ENCODE peak calls at places on chromosomes 7 and 10, in four cellular contexts. One of them, this sample, is unnamed.
A peak's percentile ranks its signal among the peaks of the same experiment; 100 is the strongest.

GRCh38 chr7:151426486-151426905 is 13.4 kb downstream of the CRYGN start:
- DNase-seq in colonic mucosa: peak; percentile 52
- DNase-seq in BJ: peak; percentile 49
- DNase-seq in HFF-Myc: peak; percentile 57
- DNase-seq in this sample: peak; percentile 21

GRCh38 chr10:95242581-95243317 is 48.1 kb downstream of the PDLIM1 start:
- DNase-seq in BJ: no peak
- DNase-seq in HFF-Myc: no peak
- DNase-seq in colonic mucosa: no peak
- DNase-seq in this sample: peak; percentile 67

GRCh38 chr10:13087986-13088618 is 11.9 kb upstream of the OPTN start:
- DNase-seq in colonic mucosa: no peak
- DNase-seq in BJ: peak; percentile 55
- DNase-seq in HFF-Myc: no peak
- DNase-seq in this sample: no peak

GRCh38 chr10:34003561-34003960 is 669.1 kb upstream of the NRP1 start:
- DNase-seq in BJ: no peak
- DNase-seq in HFF-Myc: no peak
- DNase-seq in colonic mucosa: no peak
- DNase-seq in this sample: no peak

GRCh38 chr7:102170417-102170970 is 116.2 kb upstream of the SH2B2 start:
- DNase-seq in colonic mucosa: no peak
- DNase-seq in HFF-Myc: no peak
- DNase-seq in BJ: no peak
- DNase-seq in this sample: peak; percentile 85

GRCh38 chr7:117458977-117459583 is 20.7 kb upstream of the CFTR start:
- DNase-seq in colonic mucosa: no peak
- DNase-seq in HFF-Myc: peak; percentile 1
- DNase-seq in BJ: peak; percentile 2
- DNase-seq in this sample: no peak

GRCh38 chr7:16587785-16588184 is 57.8 kb downstream of the ANKMY2 start:
- DNase-seq in colonic mucosa: no peak
- DNase-seq in HFF-Myc: no peak
- DNase-seq in BJ: no peak
- DNase-seq in this sample: no peak

GRCh38 chr7:150875791-150876190 is 23.5 kb downstream of the AOC1 start:
- DNase-seq in BJ: no peak
- DNase-seq in colonic mucosa: no peak
- DNase-seq in HFF-Myc: no peak
- DNase-seq in this sample: no peak

GRCh38 chr7:129949292-129950133 is 3.2 kb downstream of the UBE2H start:
- DNase-seq in colonic mucosa: peak; percentile 32
- DNase-seq in BJ: peak; percentile 29
- DNase-seq in HFF-Myc: peak; percentile 50
- DNase-seq in this sample: peak; percentile 49

GRCh38 chr10:63083904-63084689 is 49.0 kb upstream of the NRBF2 start:
- DNase-seq in colonic mucosa: peak; percentile 24
- DNase-seq in BJ: peak; percentile 34
- DNase-seq in HFF-Myc: peak; percentile 52
- DNase-seq in this sample: peak; percentile 57

GRCh38 chr7:141649865-141650499 is 52.0 kb downstream of the DENND11 start:
- DNase-seq in colonic mucosa: peak; percentile 46
- DNase-seq in BJ: peak; percentile 57
- DNase-seq in HFF-Myc: peak; percentile 75
- DNase-seq in this sample: peak; percentile 70

GRCh38 chr7:26060713-26061339 is 91.2 kb upstream of the NFE2L3 start:
- DNase-seq in colonic mucosa: no peak
- DNase-seq in BJ: no peak
- DNase-seq in HFF-Myc: no peak
- DNase-seq in this sample: no peak

GRCh38 chr10:97876387-97876786 is 26.7 kb downstream of the GOLGA7B start:
- DNase-seq in BJ: no peak
- DNase-seq in colonic mucosa: no peak
- DNase-seq in HFF-Myc: no peak
- DNase-seq in this sample: peak; percentile 79

GRCh38 chr7:104985259-104985617 is 28.8 kb upstream of the KMT2E start:
- DNase-seq in BJ: no peak
- DNase-seq in colonic mucosa: no peak
- DNase-seq in HFF-Myc: no peak
- DNase-seq in this sample: no peak

GRCh38 chr7:104982773-104983619 is 31.0 kb upstream of the KMT2E start:
- DNase-seq in HFF-Myc: no peak
- DNase-seq in BJ: no peak
- DNase-seq in colonic mucosa: no peak
- DNase-seq in this sample: no peak

GRCh38 chr7:104986623-104987259 is 27.3 kb upstream of the KMT2E start:
- DNase-seq in BJ: no peak
- DNase-seq in HFF-Myc: no peak
- DNase-seq in colonic mucosa: no peak
- DNase-seq in this sample: no peak

GRCh38 chr7:104983620-104984539 is 30.1 kb upstream of the KMT2E start:
- DNase-seq in HFF-Myc: no peak
- DNase-seq in colonic mucosa: peak; percentile 91
- DNase-seq in BJ: peak; percentile 35
- DNase-seq in this sample: peak; percentile 86

DNA sequence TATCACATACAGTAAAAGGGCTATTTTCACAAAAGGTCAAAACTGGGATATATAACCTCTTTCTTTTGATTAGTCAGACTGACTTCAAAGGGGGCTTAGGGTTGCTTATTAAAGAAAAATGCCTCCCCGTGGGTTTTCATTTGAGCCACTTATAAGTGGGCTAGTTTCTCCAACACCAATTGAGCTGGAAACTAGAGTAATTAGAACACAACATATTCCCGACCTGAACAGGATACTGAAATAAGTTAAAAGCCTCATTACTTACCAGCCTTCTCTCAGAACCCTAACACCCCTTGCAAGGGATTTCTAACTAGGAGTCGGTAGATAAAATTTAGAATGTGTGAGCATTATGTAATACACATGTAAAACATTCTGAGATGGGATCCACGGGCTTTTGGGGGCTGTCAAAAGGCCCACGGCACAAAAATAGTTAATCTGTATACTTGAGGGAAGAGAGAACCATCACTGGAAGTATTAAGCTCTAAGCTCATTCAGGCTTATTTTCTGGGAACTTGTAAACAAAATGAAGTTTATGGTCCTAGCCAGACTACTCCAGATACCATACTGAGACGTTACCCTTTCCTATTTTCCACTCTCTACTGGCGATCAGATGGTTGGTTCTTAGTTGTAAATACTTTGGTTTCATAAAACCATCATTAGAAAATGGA is 29.3 kb upstream of the KMT2E start:
- DNase-seq in colonic mucosa: no peak
- DNase-seq in HFF-Myc: no peak
- DNase-seq in BJ: no peak
- DNase-seq in this sample: no peak
- H3K4me3 ChIP-seq in colonic mucosa: peak overlapping the region; percentile 26
- H3K4me3 ChIP-seq in HFF-Myc: peak overlapping the region; percentile 55
- H3K4me3 ChIP-seq in BJ: peak overlapping the region; percentile 60
- H3K4me3 ChIP-seq in this sample: peak overlapping the region; percentile 54

DNA sequence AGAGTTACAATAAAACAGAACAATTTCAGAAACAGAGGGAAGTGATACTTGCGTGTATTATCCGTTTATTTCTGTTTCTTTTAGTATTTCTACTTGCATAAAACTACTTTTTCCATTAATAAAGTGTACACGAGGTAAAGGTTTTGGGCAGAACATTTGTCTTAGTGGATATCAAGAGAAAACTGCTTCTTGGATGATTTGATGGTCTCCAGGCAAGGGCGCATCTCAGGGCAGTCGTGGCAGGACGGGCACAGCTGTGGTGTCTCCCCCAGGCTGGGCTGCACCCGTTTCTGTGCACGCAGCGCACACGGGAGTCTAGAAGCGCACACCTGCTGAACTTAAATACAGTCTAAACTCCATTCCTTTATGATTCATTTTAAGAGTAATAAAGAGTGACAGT is 23.4 kb upstream of the RNF32 start:
- DNase-seq in HFF-Myc: no peak
- DNase-seq in BJ: no peak
- DNase-seq in colonic mucosa: peak; percentile 44
- DNase-seq in this sample: no peak
- H3K4me3 ChIP-seq in HFF-Myc: no peak overlapping the region
- H3K4me3 ChIP-seq in BJ: no peak overlapping the region
- H3K4me3 ChIP-seq in colonic mucosa: peak overlapping the region; percentile 40
- H3K4me3 ChIP-seq in this sample: peak overlapping the region; percentile 50

GRCh38 chr10:106873770-106874717 is 290.5 kb downstream of the SORCS1 start:
- DNase-seq in BJ: no peak
- DNase-seq in colonic mucosa: no peak
- DNase-seq in HFF-Myc: no peak
- DNase-seq in this sample: no peak

GRCh38 chr10:106866244-106866845 is 298.2 kb downstream of the SORCS1 start:
- DNase-seq in BJ: no peak
- DNase-seq in HFF-Myc: no peak
- DNase-seq in colonic mucosa: no peak
- DNase-seq in this sample: no peak

GRCh38 chr10:106877574-106877973 is 286.9 kb downstream of the SORCS1 start:
- DNase-seq in BJ: no peak
- DNase-seq in HFF-Myc: no peak
- DNase-seq in colonic mucosa: no peak
- DNase-seq in this sample: no peak

DNA sequence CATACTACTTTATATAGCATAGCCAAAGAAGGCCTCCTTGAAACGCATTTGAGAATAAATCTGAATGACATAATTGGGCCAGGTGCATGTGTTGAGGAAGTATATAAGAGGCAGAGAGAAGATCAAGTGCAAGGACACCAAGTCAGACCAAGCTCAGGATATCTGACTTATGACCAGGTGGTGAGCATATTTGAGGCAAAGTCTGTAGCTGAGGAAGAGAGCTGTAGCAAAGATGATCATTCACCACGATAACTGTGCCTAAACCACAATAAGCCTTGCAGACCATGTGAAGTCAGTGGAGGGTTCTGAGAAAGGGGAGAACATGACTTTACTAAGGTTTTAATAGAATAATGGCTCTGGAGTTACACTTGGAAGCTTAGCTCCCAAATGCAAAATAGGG is 292.3 kb downstream of the SORCS1 start:
- DNase-seq in colonic mucosa: no peak
- DNase-seq in BJ: no peak
- DNase-seq in HFF-Myc: no peak
- DNase-seq in this sample: no peak
- H3K4me3 ChIP-seq in colonic mucosa: no peak overlapping the region
- H3K4me3 ChIP-seq in BJ: no peak overlapping the region
- H3K4me3 ChIP-seq in HFF-Myc: no peak overlapping the region
- H3K4me3 ChIP-seq in this sample: no peak overlapping the region

GRCh38 chr7:22565315-22565811 is 65.4 kb upstream of the STEAP1B start:
- DNase-seq in colonic mucosa: no peak
- DNase-seq in BJ: no peak
- DNase-seq in HFF-Myc: no peak
- DNase-seq in this sample: no peak

GRCh38 chr7:22564511-22565045 is 64.6 kb upstream of the STEAP1B start:
- DNase-seq in colonic mucosa: no peak
- DNase-seq in BJ: peak; percentile 43
- DNase-seq in HFF-Myc: peak; percentile 82
- DNase-seq in this sample: no peak

GRCh38 chr7:22561895-22562593 is 62.1 kb upstream of the STEAP1B start:
- DNase-seq in BJ: no peak
- DNase-seq in HFF-Myc: no peak
- DNase-seq in colonic mucosa: no peak
- DNase-seq in this sample: no peak

GRCh38 chr7:22563115-22563514 is 63.1 kb upstream of the STEAP1B start:
- DNase-seq in colonic mucosa: no peak
- DNase-seq in BJ: no peak
- DNase-seq in HFF-Myc: no peak
- DNase-seq in this sample: no peak

DNA sequence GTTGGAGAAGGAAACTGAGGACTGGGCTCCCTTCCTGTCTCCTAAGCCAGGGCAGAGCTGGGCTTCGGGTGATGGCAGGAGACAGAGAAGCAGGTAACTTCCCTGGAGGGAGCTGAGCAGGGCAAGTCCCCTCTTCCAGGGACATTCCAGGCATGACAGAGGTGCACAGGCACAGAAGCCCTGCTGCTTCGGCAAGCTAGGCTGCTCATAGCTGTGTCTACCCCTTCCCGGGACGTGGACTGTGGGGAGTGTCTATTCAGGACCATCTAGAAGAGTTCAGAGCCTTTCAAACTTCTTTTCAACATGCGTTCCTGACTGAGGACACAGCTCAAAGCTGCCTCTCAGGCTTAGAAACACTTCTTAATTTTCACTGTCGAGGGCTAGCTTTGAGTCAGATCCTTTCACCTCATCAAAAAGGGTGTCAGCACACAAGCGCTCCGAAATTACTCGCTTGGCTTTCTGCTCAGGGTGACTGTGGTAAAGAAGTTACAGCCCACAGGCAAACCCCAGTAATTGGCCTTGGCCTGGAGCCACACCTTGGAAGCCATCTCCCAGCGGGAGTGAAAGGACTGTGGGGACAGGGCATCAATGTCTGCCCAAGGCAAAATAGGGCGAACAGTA is 63.7 kb upstream of the STEAP1B start:
- DNase-seq in colonic mucosa: no peak
- DNase-seq in HFF-Myc: no peak
- DNase-seq in BJ: no peak
- DNase-seq in this sample: no peak
- H3K4me3 ChIP-seq in colonic mucosa: no peak overlapping the region
- H3K4me3 ChIP-seq in HFF-Myc: no peak overlapping the region
- H3K4me3 ChIP-seq in BJ: no peak overlapping the region
- H3K4me3 ChIP-seq in this sample: no peak overlapping the region

GRCh38 chr10:123153486-123154091 is 613 bp upstream of the BUB3 start:
- DNase-seq in HFF-Myc: no peak
- DNase-seq in colonic mucosa: no peak
- DNase-seq in BJ: no peak
- DNase-seq in this sample: peak; percentile 9
- H3K4me3 ChIP-seq in HFF-Myc: no peak overlapping the region
- H3K4me3 ChIP-seq in colonic mucosa: peak overlapping the region; percentile 95
- H3K4me3 ChIP-seq in BJ: no peak overlapping the region
- H3K4me3 ChIP-seq in this sample: no peak overlapping the region

GRCh38 chr10:18140957-18141888 is 999 bp downstream of the CACNB2 start:
- DNase-seq in BJ: no peak
- DNase-seq in colonic mucosa: peak; percentile 29
- DNase-seq in HFF-Myc: no peak
- DNase-seq in this sample: peak; percentile 64

GRCh38 chr10:18136056-18136916 is 3.9 kb upstream of the CACNB2 start:
- DNase-seq in colonic mucosa: no peak
- DNase-seq in HFF-Myc: no peak
- DNase-seq in BJ: no peak
- DNase-seq in this sample: no peak

GRCh38 chr10:18137111-18137510 is 3.1 kb upstream of the CACNB2 start:
- DNase-seq in HFF-Myc: no peak
- DNase-seq in colonic mucosa: no peak
- DNase-seq in BJ: no peak
- DNase-seq in this sample: no peak

GRCh38 chr10:18142151-18142550 is 1.9 kb downstream of the CACNB2 start:
- DNase-seq in BJ: no peak
- DNase-seq in colonic mucosa: no peak
- DNase-seq in HFF-Myc: no peak
- DNase-seq in this sample: no peak

GRCh38 chr10:18140149-18140956 is at the start of gene CACNB2:
- DNase-seq in BJ: no peak
- DNase-seq in colonic mucosa: peak; percentile 70
- DNase-seq in HFF-Myc: no peak
- DNase-seq in this sample: peak; percentile 80
- H3K4me3 ChIP-seq in BJ: peak within 1 kb of the TSS; percentile 29
- H3K4me3 ChIP-seq in colonic mucosa: peak within 1 kb of the TSS; percentile 63
- H3K4me3 ChIP-seq in HFF-Myc: peak within 1 kb of the TSS; percentile 43
- H3K4me3 ChIP-seq in this sample: peak within 1 kb of the TSS; percentile 68

This sample was measured in H7.